ENCODE peak calls at places on chromosomes 16 and 17, in four cellular contexts. N is C1 segment of cervical spinal cord, V is fibroblast of villous mesenchyme, G is activated T-cell treated with anti-CD3 and anti-CD28 coated beads for 48 hours. U is an unnamed sample.

GRCh38 chr17:17118399-17118798 is 76.1 kb downstream of the MPRIP start:
- DNase-seq in N (no peak), V (no peak), G (no peak), U (no peak)

GRCh38 chr16:73183678-73184092 is 135.8 kb upstream of the ZFHX3 start:
- DNase-seq in V (peak), N (no peak), G (no peak), U (no peak)

GRCh38 chr17:28724500-28725165 is 1.4 kb downstream of the TLCD1 start:
- DNase-seq in G (no peak), N (no peak), V (no peak), U (no peak)

GRCh38 chr16:27401768-27402568 is at the start of gene IL21R:
- DNase-seq in G (peak), V (no peak), N (no peak), U (peak)

GRCh38 chr17:42279776-42280630 is 3.8 kb upstream of the STAT5B start:
- DNase-seq in N (no peak), V (no peak), G (no peak), U (no peak)

GRCh38 chr17:8621585-8621984 is 8.9 kb downstream of the MYH10 start:
- DNase-seq in N (no peak), V (peak), G (no peak), U (no peak)

GRCh38 chr17:31491794-31492171 is 100.3 kb downstream of the RAB11FIP4 start:
- DNase-seq in G (no peak), V (no peak), N (no peak), U (no peak)

GRCh38 chr17:60959011-60959410 is 281.4 kb downstream of the BCAS3 start:
- DNase-seq in V (peak), G (no peak), N (no peak), U (no peak)